ENCODE peak calls at places on chromosomes 6 and 20, in five cellular contexts. Q is Kasumi-1, A is GM12865, I is NCI-H1092 treated with DMSO at 0.1 percent for 48 hours, D is tibial artery. G is an unnamed sample.

GRCh38 chr20:39716796-39717341 is 754.7 kb downstream of the DHX35 start:
- DNase-seq in Q (no peak), A (peak), I (no peak), D (no peak), G (no peak)

GRCh38 chr20:3786126-3786484 is 435 bp downstream of the CENPB start:
- DNase-seq in Q (peak), A (peak), I (peak), D (peak), G (peak)

GRCh38 chr6:14765106-14765505 is 480.8 kb upstream of the JARID2 start:
- DNase-seq in Q (no peak), A (no peak), I (no peak), D (no peak), G (no peak)

GRCh38 chr6:79127660-79128059 is 49.6 kb upstream of the PHIP start:
- DNase-seq in Q (no peak), A (no peak), I (no peak), D (no peak), G (no peak)

GRCh38 chr20:23420943-23421925 is at the start of gene NAPB:
- DNase-seq in Q (peak), A (peak), I (peak), D (peak), G (peak)

GRCh38 chr6:56370127-56370540 is 122.8 kb upstream of the COL21A1 start:
- DNase-seq in Q (no peak), A (no peak), I (peak), D (peak), G (peak)

GRCh38 chr6:41548841-41549642 is 2.9 kb downstream of the FOXP4 start:
- DNase-seq in Q (no peak), A (no peak), I (no peak), D (no peak), G (no peak)

GRCh38 chr6:131900231-131900630 is 50.9 kb downstream of the CCN2 start:
- DNase-seq in Q (no peak), A (no peak), I (no peak), D (no peak), G (no peak)

GRCh38 chr6:170245233-170245992 is 45.5 kb downstream of the DLL1 start:
- DNase-seq in Q (no peak), A (no peak), I (no peak), D (no peak), G (no peak)

GRCh38 chr6:12927746-12928145 is 211.2 kb downstream of the PHACTR1 start:
- DNase-seq in Q (no peak), A (no peak), I (no peak), D (no peak), G (no peak)

GRCh38 chr6:22036267-22036666 is 260.6 kb downstream of the PRL start:
- DNase-seq in Q (no peak), A (peak), I (peak), D (no peak), G (no peak)

GRCh38 chr6:136822051-136822378 is 377 bp upstream of the PEX7 start:
- DNase-seq in Q (peak), A (no peak), I (no peak), D (no peak), G (no peak)

GRCh38 chr6:158500016-158500735 is 59.7 kb upstream of the TMEM181 start:
- DNase-seq in Q (no peak), A (no peak), I (peak), D (no peak), G (no peak)

GRCh38 chr6:25749837-25750236 is 4.7 kb upstream of the SLC17A4 start:
- DNase-seq in Q (peak), A (no peak), I (no peak), D (no peak), G (no peak)

GRCh38 chr20:34525709-34526416 is 9.6 kb downstream of the DYNLRB1 start:
- DNase-seq in Q (no peak), A (no peak), I (no peak), D (peak), G (peak)

GRCh38 chr6:158655569-158656450 is 6.0 kb downstream of the SYTL3 start:
- DNase-seq in Q (no peak), A (no peak), I (peak), D (no peak), G (no peak)

GRCh38 chr20:52083627-52084232 is 107.8 kb downstream of the ZFP64 start:
- DNase-seq in Q (peak), A (peak), I (peak), D (no peak), G (no peak)

GRCh38 chr20:54116550-54117235 is 46.3 kb upstream of the BCAS1 start:
- DNase-seq in Q (no peak), A (no peak), I (no peak), D (no peak), G (no peak)

GRCh38 chr6:108165714-108166663 is at the start of gene NR2E1:
- DNase-seq in Q (no peak), A (no peak), I (no peak), D (no peak), G (no peak)

GRCh38 chr20:57928181-57928967 is 218.6 kb upstream of the PMEPA1 start:
- DNase-seq in Q (no peak), A (no peak), I (no peak), D (no peak), G (no peak)

GRCh38 chr6:89711801-89712200 is 73.3 kb upstream of the LYRM2 start:
- DNase-seq in Q (no peak), A (no peak), I (no peak), D (no peak), G (no peak)

GRCh38 chr6:90835584-90836212 is 248.8 kb upstream of the MAP3K7 start:
- DNase-seq in Q (no peak), A (no peak), I (peak), D (no peak), G (no peak)

GRCh38 chr6:47071681-47072080 is 29.5 kb upstream of the ADGRF1 start:
- DNase-seq in Q (no peak), A (no peak), I (no peak), D (no peak), G (no peak)

GRCh38 chr6:137738197-137738596 is 128.9 kb upstream of the TNFAIP3 start:
- DNase-seq in Q (no peak), A (no peak), I (no peak), D (no peak), G (no peak)

GRCh38 chr20:46358336-46359058 is 47.9 kb downstream of the ELMO2 start:
- DNase-seq in Q (no peak), A (no peak), I (no peak), D (no peak), G (no peak)

GRCh38 chr6:113598786-113599185 is 258.4 kb upstream of the MARCKS start:
- DNase-seq in Q (no peak), A (no peak), I (no peak), D (no peak), G (no peak)

GRCh38 chr6:88843040-88843439 is 120.4 kb downstream of the RNGTT start:
- DNase-seq in Q (no peak), A (no peak), I (no peak), D (no peak), G (no peak)

GRCh38 chr6:157491571-157492232 is 110.7 kb downstream of the ZDHHC14 start:
- DNase-seq in Q (no peak), A (no peak), I (no peak), D (no peak), G (no peak)

GRCh38 chr20:19815553-19815991 is 57.5 kb downstream of the RIN2 start:
- DNase-seq in Q (no peak), A (peak), I (no peak), D (no peak), G (peak)

GRCh38 chr20:49132995-49133451 is 55.1 kb downstream of the STAU1 start:
- DNase-seq in Q (peak), A (peak), I (peak), D (no peak), G (peak)

GRCh38 chr20:40880716-40881104 is 147.9 kb upstream of the TOP1 start:
- DNase-seq in Q (no peak), A (no peak), I (no peak), D (no peak), G (no peak)

GRCh38 chr6:107956586-107957164 is 1.3 kb downstream of the SEC63 start:
- DNase-seq in Q (peak), A (peak), I (no peak), D (no peak), G (no peak)

GRCh38 chr6:128492386-128492785 is 28.0 kb downstream of the PTPRK start:
- DNase-seq in Q (no peak), A (no peak), I (no peak), D (no peak), G (no peak)

GRCh38 chr20:33899106-33899505 is 88.0 kb downstream of the CHMP4B start:
- DNase-seq in Q (no peak), A (no peak), I (no peak), D (no peak), G (no peak)

GRCh38 chr6:147441751-147442150 is 66.7 kb upstream of the SAMD5 start:
- DNase-seq in Q (no peak), A (no peak), I (no peak), D (no peak), G (no peak)